ENCODE peak calls at places on chromosomes 5 and 9, in six cellular contexts. One of them, this sample, is unnamed. For H3K4me1, the result is how much of the 10 kb centered on the place peaks cover.

GRCh38 chr9:137650259-137650658 is 31.5 kb downstream of the EHMT1 start:
- ATAC-seq in HepG2: no peak
- ATAC-seq in A549: no peak
- ATAC-seq in K562: no peak
- ATAC-seq in upper lobe of left lung: no peak
- ATAC-seq in GM12878: peak
- ATAC-seq in this sample: no peak

GRCh38 chr9:29514336-29514735 is 1941.1 kb upstream of the C9orf72 start:
- ATAC-seq in HepG2: peak
- ATAC-seq in GM12878: no peak
- ATAC-seq in K562: no peak
- ATAC-seq in A549: peak
- ATAC-seq in upper lobe of left lung: no peak
- ATAC-seq in this sample: no peak

GRCh38 chr5:84683594-84683993 is 298.9 kb upstream of the EDIL3 start:
- ATAC-seq in A549: no peak
- ATAC-seq in GM12878: no peak
- ATAC-seq in HepG2: no peak
- ATAC-seq in K562: no peak
- ATAC-seq in upper lobe of left lung: no peak
- ATAC-seq in this sample: no peak

GRCh38 chr5:147339313-147339712 is 104.5 kb downstream of the STK32A start:
- ATAC-seq in GM12878: peak
- ATAC-seq in upper lobe of left lung: no peak
- ATAC-seq in HepG2: no peak
- ATAC-seq in A549: no peak
- ATAC-seq in K562: no peak
- ATAC-seq in this sample: no peak

GRCh38 chr9:78620303-78620702 is 323.4 kb downstream of the PSAT1 start:
- ATAC-seq in A549: peak
- ATAC-seq in K562: no peak
- ATAC-seq in GM12878: no peak
- ATAC-seq in upper lobe of left lung: no peak
- ATAC-seq in HepG2: no peak
- ATAC-seq in this sample: no peak

GRCh38 chr9:121222524-121223171 is 21.0 kb upstream of the RAB14 start:
- ATAC-seq in HepG2: peak
- ATAC-seq in GM12878: no peak
- ATAC-seq in K562: peak
- ATAC-seq in A549: peak
- ATAC-seq in upper lobe of left lung: peak
- ATAC-seq in this sample: no peak

GRCh38 chr9:113899205-113899604 is 23.1 kb downstream of the ZNF618 start:
- ATAC-seq in HepG2: no peak
- ATAC-seq in GM12878: no peak
- ATAC-seq in upper lobe of left lung: no peak
- ATAC-seq in K562: no peak
- ATAC-seq in A549: no peak
- ATAC-seq in this sample: no peak

GRCh38 chr9:124256517-124257069 is 1.2 kb upstream of the NEK6 start:
- ATAC-seq in A549: no peak
- ATAC-seq in upper lobe of left lung: no peak
- ATAC-seq in K562: no peak
- ATAC-seq in GM12878: no peak
- ATAC-seq in HepG2: peak
- ATAC-seq in this sample: no peak

GRCh38 chr9:97673922-97674321 is 23.2 kb downstream of the XPA start:
- ATAC-seq in HepG2: no peak
- ATAC-seq in GM12878: no peak
- ATAC-seq in A549: no peak
- ATAC-seq in upper lobe of left lung: no peak
- ATAC-seq in K562: no peak
- ATAC-seq in this sample: no peak

GRCh38 chr9:121609845-121610637 is 41.4 kb upstream of the DAB2IP start:
- ATAC-seq in GM12878: no peak
- ATAC-seq in HepG2: peak
- ATAC-seq in upper lobe of left lung: peak
- ATAC-seq in A549: peak
- ATAC-seq in K562: no peak
- ATAC-seq in this sample: peak

GRCh38 chr5:93150311-93151012 is 430.6 kb downstream of the NR2F1-AS1 start:
- ATAC-seq in GM12878: no peak
- ATAC-seq in upper lobe of left lung: peak
- ATAC-seq in HepG2: no peak
- ATAC-seq in A549: no peak
- ATAC-seq in K562: no peak
- ATAC-seq in this sample: no peak

GRCh38 chr5:144487761-144488160 is 317.1 kb downstream of the KCTD16 start:
- ATAC-seq in A549: no peak
- ATAC-seq in K562: no peak
- ATAC-seq in HepG2: no peak
- ATAC-seq in upper lobe of left lung: no peak
- ATAC-seq in GM12878: no peak
- ATAC-seq in this sample: no peak

GRCh38 chr5:56516936-56517521 is 283.9 kb upstream of the ANKRD55 start:
- ATAC-seq in K562: no peak
- ATAC-seq in upper lobe of left lung: peak
- ATAC-seq in A549: no peak
- ATAC-seq in GM12878: no peak
- ATAC-seq in HepG2: peak
- ATAC-seq in this sample: no peak

GRCh38 chr9:133759146-133759900 is 21.2 kb upstream of the SARDH start:
- ATAC-seq in HepG2: no peak
- ATAC-seq in upper lobe of left lung: peak
- ATAC-seq in A549: no peak
- ATAC-seq in GM12878: no peak
- ATAC-seq in K562: peak
- ATAC-seq in this sample: peak

GRCh38 chr5:132491368-132492364 is 1.1 kb upstream of the IRF1 start:
- ATAC-seq in K562: peak
- ATAC-seq in A549: peak
- ATAC-seq in HepG2: peak
- ATAC-seq in GM12878: peak
- ATAC-seq in upper lobe of left lung: no peak
- ATAC-seq in this sample: no peak

GRCh38 chr5:119515192-119515591 is 62.9 kb downstream of the HSD17B4 start:
- ATAC-seq in upper lobe of left lung: no peak
- ATAC-seq in A549: no peak
- ATAC-seq in GM12878: no peak
- ATAC-seq in HepG2: no peak
- ATAC-seq in K562: no peak
- ATAC-seq in this sample: no peak

GRCh38 chr9:29160763-29161353 is 1587.6 kb upstream of the C9orf72 start:
- ATAC-seq in upper lobe of left lung: no peak
- ATAC-seq in K562: no peak
- ATAC-seq in HepG2: no peak
- ATAC-seq in A549: no peak
- ATAC-seq in GM12878: no peak
- ATAC-seq in this sample: no peak

GRCh38 chr9:124754289-124754688 is 16.8 kb downstream of the NR6A1 start:
- ATAC-seq in upper lobe of left lung: no peak
- ATAC-seq in A549: peak
- ATAC-seq in GM12878: peak
- ATAC-seq in K562: peak
- ATAC-seq in HepG2: peak
- ATAC-seq in this sample: no peak

GRCh38 chr5:154311362-154311761 is 120.8 kb downstream of the GALNT10 start:
- ATAC-seq in GM12878: peak
- ATAC-seq in upper lobe of left lung: no peak
- ATAC-seq in K562: no peak
- ATAC-seq in HepG2: no peak
- ATAC-seq in A549: no peak
- ATAC-seq in this sample: no peak

GRCh38 chr9:70480405-70480980 is 66.0 kb upstream of the KLF9 start:
- ATAC-seq in HepG2: peak
- ATAC-seq in upper lobe of left lung: peak
- ATAC-seq in A549: no peak
- ATAC-seq in GM12878: no peak
- ATAC-seq in K562: no peak
- ATAC-seq in this sample: peak

GRCh38 chr9:121837113-121838010 is 185.9 kb downstream of the DAB2IP start:
- ATAC-seq in K562: no peak
- ATAC-seq in HepG2: no peak
- ATAC-seq in GM12878: no peak
- ATAC-seq in A549: no peak
- ATAC-seq in upper lobe of left lung: no peak
- ATAC-seq in this sample: no peak

GRCh38 chr5:861442-862366 is 10.9 kb upstream of the ZDHHC11 start:
- ATAC-seq in K562: peak
- ATAC-seq in upper lobe of left lung: no peak
- ATAC-seq in GM12878: peak
- ATAC-seq in A549: peak
- ATAC-seq in HepG2: peak
- ATAC-seq in this sample: no peak

GRCh38 chr9:132814937-132815336 is 63.1 kb downstream of the AK8 start:
- ATAC-seq in HepG2: no peak
- ATAC-seq in K562: no peak
- ATAC-seq in GM12878: no peak
- ATAC-seq in A549: no peak
- ATAC-seq in upper lobe of left lung: no peak
- ATAC-seq in this sample: no peak

GRCh38 chr9:82535432-82535998 is 527.4 kb downstream of the RASEF start:
- ATAC-seq in K562: no peak
- ATAC-seq in A549: no peak
- ATAC-seq in GM12878: no peak
- ATAC-seq in HepG2: no peak
- ATAC-seq in upper lobe of left lung: no peak
- ATAC-seq in this sample: no peak

GRCh38 chr9:82526629-82527028 is 536.3 kb downstream of the RASEF start:
- ATAC-seq in HepG2: no peak
- ATAC-seq in A549: no peak
- ATAC-seq in upper lobe of left lung: no peak
- ATAC-seq in GM12878: no peak
- ATAC-seq in K562: no peak
- ATAC-seq in this sample: no peak

GRCh38 chr9:82531795-82532194 is 531.1 kb downstream of the RASEF start:
- ATAC-seq in HepG2: no peak
- ATAC-seq in A549: no peak
- ATAC-seq in GM12878: no peak
- ATAC-seq in upper lobe of left lung: no peak
- ATAC-seq in K562: no peak
- ATAC-seq in this sample: no peak

GRCh38 chr9:82532504-82532903 is 530.4 kb downstream of the RASEF start:
- ATAC-seq in upper lobe of left lung: no peak
- ATAC-seq in K562: no peak
- ATAC-seq in GM12878: no peak
- ATAC-seq in A549: no peak
- ATAC-seq in HepG2: peak
- ATAC-seq in this sample: no peak
- TF ChIP-seq CTCF in upper lobe of left lung: peak
- TF ChIP-seq CTCF in K562: no peak
- TF ChIP-seq CTCF in GM12878: no peak
- TF ChIP-seq CTCF in A549: peak
- TF ChIP-seq CTCF in HepG2: peak
- TF ChIP-seq CTCF in this sample: no peak

DNA sequence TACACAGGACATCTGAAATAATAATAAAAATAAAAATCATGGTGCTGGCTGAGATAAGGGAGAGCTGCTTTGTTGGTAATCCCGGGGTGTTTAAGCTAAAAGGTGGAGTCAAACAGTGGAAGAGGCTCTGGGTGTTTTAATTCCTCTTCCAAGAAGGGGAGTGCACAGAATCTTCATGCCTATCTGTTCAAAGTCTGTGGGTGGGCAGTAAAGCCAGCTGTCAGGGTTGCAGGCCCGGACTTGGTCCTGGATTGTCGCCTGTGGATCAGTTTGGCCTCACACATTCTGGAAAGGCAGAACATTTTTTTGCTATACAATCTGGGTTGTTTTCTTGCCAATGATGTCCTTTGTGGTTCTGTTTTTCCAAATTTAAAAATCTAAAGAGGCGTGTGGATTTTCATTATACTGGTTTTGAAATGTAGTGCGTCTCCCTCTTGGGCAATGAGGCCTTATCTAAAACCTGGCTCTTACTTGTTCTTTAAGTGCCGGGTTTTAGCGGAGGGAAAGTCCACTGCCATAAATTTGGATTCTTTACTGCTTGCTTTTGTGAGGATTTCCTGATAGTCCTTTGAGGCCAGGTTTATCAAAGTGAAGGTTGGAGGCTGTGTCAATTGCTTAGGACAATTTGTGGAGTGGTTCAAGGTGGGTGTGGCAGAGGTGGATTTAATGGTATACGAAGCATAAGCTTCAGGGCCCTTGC is 5.9 kb downstream of the ANKDD1B start:
- ATAC-seq in HepG2: no peak
- ATAC-seq in upper lobe of left lung: no peak
- ATAC-seq in K562: peak
- ATAC-seq in A549: no peak
- ATAC-seq in GM12878: no peak
- ATAC-seq in this sample: no peak
- H3K4me1 ChIP-seq in HepG2: under half
- H3K4me1 ChIP-seq in upper lobe of left lung: under half
- H3K4me1 ChIP-seq in K562: under half
- H3K4me1 ChIP-seq in A549: under half
- H3K4me1 ChIP-seq in GM12878: under half
- H3K4me1 ChIP-seq in this sample: under half

GRCh38 chr5:128673970-128674369 is 135.9 kb upstream of the FBN2 start:
- ATAC-seq in GM12878: no peak
- ATAC-seq in upper lobe of left lung: no peak
- ATAC-seq in A549: no peak
- ATAC-seq in K562: no peak
- ATAC-seq in HepG2: no peak
- ATAC-seq in this sample: no peak
- TF ChIP-seq EP300 in GM12878: no peak
- TF ChIP-seq EP300 in upper lobe of left lung: no peak
- TF ChIP-seq EP300 in A549: no peak
- TF ChIP-seq EP300 in K562: no peak
- TF ChIP-seq EP300 in HepG2: no peak
- TF ChIP-seq EP300 in this sample: no peak

GRCh38 chr9:18275313-18275990 is 198.5 kb upstream of the ADAMTSL1 start:
- ATAC-seq in K562: no peak
- ATAC-seq in A549: no peak
- ATAC-seq in GM12878: no peak
- ATAC-seq in upper lobe of left lung: no peak
- ATAC-seq in HepG2: no peak
- ATAC-seq in this sample: no peak
- TF ChIP-seq CTCF in K562: no peak
- TF ChIP-seq CTCF in A549: no peak
- TF ChIP-seq CTCF in GM12878: no peak
- TF ChIP-seq CTCF in upper lobe of left lung: no peak
- TF ChIP-seq CTCF in HepG2: no peak
- TF ChIP-seq CTCF in this sample: no peak

This sample was measured in gastroesophageal sphincter.